ENCODE peak calls at places on chromosomes 7 and 10, in six cellular contexts. G, J, K, M, V and B are unnamed samples.

GRCh38 chr10:62043493-62043938 is 142.0 kb downstream of the ARID5B start:
- DNase-seq in K (no peak), J (peak), V (peak), G (no peak), M (no peak), B (no peak)

GRCh38 chr10:128059266-128059850 is 66.9 kb downstream of the MKI67 start:
- DNase-seq in K (no peak), V (no peak), G (no peak), J (no peak), M (no peak), B (no peak)

GRCh38 chr10:5543628-5544027 is 18.9 kb downstream of the CALML3 start:
- DNase-seq in V (no peak), M (no peak), K (no peak), G (no peak), J (peak), B (no peak)

GRCh38 chr7:151243411-151244155 is 4.9 kb downstream of the SMARCD3 start:
- DNase-seq in K (peak), J (no peak), V (no peak), G (no peak), M (peak), B (peak)

GRCh38 chr7:81846398-81846797 is 76.6 kb upstream of the HGF start:
- DNase-seq in G (no peak), V (peak), M (no peak), J (peak), K (peak), B (no peak)

GRCh38 chr10:78868861-78869260 is 199.9 kb upstream of the ZMIZ1 start:
- DNase-seq in M (no peak), K (no peak), J (no peak), V (no peak), G (no peak), B (no peak)

GRCh38 chr10:75398630-75399460 is 2.7 kb downstream of the ZNF503 start:
- DNase-seq in J (no peak), V (no peak), K (peak), G (no peak), M (peak), B (no peak)

GRCh38 chr10:75632750-75633462 is 201.5 kb downstream of the LRMDA start:
- DNase-seq in V (no peak), M (no peak), J (no peak), K (no peak), G (no peak), B (no peak)

GRCh38 chr10:3477683-3478082 is 305.1 kb upstream of the PITRM1 start:
- DNase-seq in G (no peak), K (no peak), V (peak), J (no peak), M (no peak), B (peak)

GRCh38 chr10:73589538-73590126 is 1.5 kb downstream of the USP54 start:
- DNase-seq in K (no peak), J (no peak), G (no peak), V (no peak), M (no peak), B (no peak)

GRCh38 chr10:122282253-122282671 is 11.2 kb downstream of the BTBD16 start:
- DNase-seq in K (no peak), V (peak), J (peak), M (no peak), G (no peak), B (no peak)

GRCh38 chr10:53508197-53508596 is 735.6 kb upstream of the MBL2 start:
- DNase-seq in V (no peak), M (no peak), J (no peak), G (no peak), K (no peak), B (no peak)

GRCh38 chr7:135795846-135796570 is 47.4 kb upstream of the FAM180A start:
- DNase-seq in M (no peak), J (no peak), K (no peak), V (no peak), G (no peak), B (no peak)

GRCh38 chr7:1663857-1664651 is 6.0 kb upstream of the ELFN1 start:
- DNase-seq in G (no peak), J (no peak), V (no peak), M (no peak), K (peak), B (peak)

GRCh38 chr7:5419523-5420107 is 4.0 kb downstream of the TNRC18 start:
- DNase-seq in J (no peak), V (no peak), K (peak), G (no peak), M (peak), B (no peak)

GRCh38 chr10:116669080-116669479 is 48.3 kb downstream of the PNLIPRP2 start:
- DNase-seq in K (no peak), M (no peak), V (peak), J (peak), G (no peak), B (no peak)

GRCh38 chr7:4700577-4701235 is 18.6 kb downstream of the FOXK1 start:
- DNase-seq in J (peak), K (no peak), G (no peak), M (no peak), V (peak), B (no peak)

GRCh38 chr7:144398291-144398690 is 5.2 kb downstream of the NOBOX start:
- DNase-seq in M (no peak), J (no peak), K (no peak), G (no peak), V (no peak), B (no peak)

GRCh38 chr7:151249034-151249731 is 689 bp upstream of the SMARCD3 start:
- DNase-seq in K (peak), V (peak), J (peak), G (no peak), M (peak), B (no peak)

GRCh38 chr7:91559947-91560346 is 295.7 kb downstream of the FZD1 start:
- DNase-seq in G (no peak), J (no peak), K (no peak), M (no peak), V (no peak), B (no peak)

GRCh38 chr7:13044309-13044708 is 356.9 kb downstream of the ARL4A start:
- DNase-seq in G (no peak), M (no peak), K (no peak), V (no peak), J (no peak), B (no peak)

GRCh38 chr7:114985316-114985715 is 63.4 kb downstream of the MDFIC start:
- DNase-seq in V (no peak), J (no peak), G (no peak), K (no peak), M (no peak), B (no peak)

GRCh38 chr7:127986581-127987461 is 44.4 kb downstream of the LRRC4 start:
- DNase-seq in V (no peak), G (no peak), M (peak), J (no peak), K (no peak), B (no peak)

GRCh38 chr10:46558411-46559185 is 2.1 kb upstream of the GPRIN2 start:
- DNase-seq in J (no peak), M (peak), V (no peak), K (no peak), G (no peak), B (no peak)

GRCh38 chr10:18308600-18308999 is 168.4 kb downstream of the CACNB2 start:
- DNase-seq in G (no peak), M (peak), J (no peak), K (no peak), V (peak), B (no peak)

GRCh38 chr10:51427758-51428157 is 271.6 kb downstream of the CSTF2T start:
- DNase-seq in V (peak), G (no peak), K (no peak), M (no peak), J (no peak), B (no peak)

GRCh38 chr10:46536171-46536570 is 20.3 kb downstream of the GPRIN2 start:
- DNase-seq in G (no peak), J (no peak), M (peak), V (no peak), K (no peak), B (no peak)

GRCh38 chr10:24849537-24850299 is 102.7 kb downstream of the PRTFDC1 start:
- DNase-seq in V (no peak), J (no peak), K (no peak), G (no peak), M (no peak), B (no peak)

GRCh38 chr10:90227259-90227658 is 525.9 kb downstream of the KIF20B start:
- DNase-seq in V (peak), K (no peak), M (no peak), J (no peak), G (no peak), B (no peak)

GRCh38 chr10:119616879-119617580 is 20.3 kb upstream of the TIAL1 start:
- DNase-seq in J (no peak), G (no peak), M (peak), K (no peak), V (peak), B (no peak)

GRCh38 chr7:16711730-16712129 is 41.8 kb upstream of the TSPAN13 start:
- DNase-seq in J (peak), M (no peak), K (no peak), G (no peak), V (peak), B (no peak)

GRCh38 chr7:19317461-19317860 is 172.2 kb upstream of the FERD3L start:
- DNase-seq in M (no peak), G (no peak), K (no peak), J (no peak), V (no peak), B (no peak)

GRCh38 chr10:79149345-79149661 is 80.5 kb downstream of the ZMIZ1 start:
- DNase-seq in K (no peak), V (no peak), G (no peak), M (no peak), J (no peak), B (no peak)

GRCh38 chr10:132328738-132329137 is 3.3 kb upstream of the LRRC27 start:
- DNase-seq in G (no peak), J (no peak), K (no peak), V (peak), M (no peak), B (no peak)

GRCh38 chr7:85630904-85631582 is 444.2 kb upstream of the SEMA3D start:
- DNase-seq in G (no peak), M (no peak), K (no peak), V (peak), J (no peak), B (no peak)

DNA sequence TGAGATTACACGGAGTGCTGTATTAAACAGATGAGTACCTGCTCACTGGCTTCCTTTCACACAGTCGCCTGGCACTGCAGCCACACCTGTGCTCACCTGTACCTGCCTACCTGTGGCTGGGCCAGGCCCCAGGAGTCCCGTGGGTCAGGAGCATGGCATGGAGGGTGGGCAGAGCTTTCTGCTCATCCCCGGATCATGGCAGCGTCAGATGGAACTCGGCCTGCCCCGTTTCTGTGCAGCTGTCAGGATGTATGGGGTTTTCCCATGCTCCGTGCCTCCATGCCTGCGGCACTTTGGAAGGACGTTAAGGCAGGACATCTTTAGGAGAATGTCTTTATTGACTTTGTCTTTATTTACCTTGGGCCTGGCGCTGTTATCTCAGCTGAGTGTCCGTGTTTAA is 112.2 kb downstream of the MGMT start:
- DNase-seq in J (no peak), G (no peak), M (no peak), K (no peak), V (no peak), B (no peak)
- TF ChIP-seq CTCF in J (no peak), G (no peak), M (no peak), K (no peak), V (no peak), B (no peak)

GRCh38 chr10:118568327-118568848 is 27.1 kb downstream of the PRLHR start:
- DNase-seq in K (peak), V (peak), J (peak), M (no peak), G (peak), B (peak)
- TF ChIP-seq CTCF in K (peak), V (peak), J (peak), M (peak), G (peak), B (peak)

GRCh38 chr10:22505923-22506685 is 160.8 kb downstream of the SPAG6 start:
- DNase-seq in V (peak), J (peak), M (no peak), K (peak), G (peak), B (no peak)
- TF ChIP-seq CTCF in V (no peak), J (no peak), M (no peak), K (no peak), G (no peak), B (no peak)

GRCh38 chr7:142389544-142389943 is 131.7 kb upstream of the PRSS58 start:
- DNase-seq in K (no peak), G (no peak), J (no peak), V (no peak), M (no peak), B (no peak)

GRCh38 chr7:142383826-142384507 is 126.1 kb upstream of the PRSS58 start:
- DNase-seq in J (no peak), G (no peak), V (no peak), M (no peak), K (no peak), B (no peak)

GRCh38 chr7:142381727-142382409 is 124.0 kb upstream of the PRSS58 start:
- DNase-seq in M (no peak), K (no peak), G (no peak), V (no peak), J (no peak), B (no peak)

GRCh38 chr7:142384508-142384922 is 126.7 kb upstream of the PRSS58 start:
- DNase-seq in V (peak), G (no peak), K (no peak), J (peak), M (no peak), B (no peak)

GRCh38 chr7:142385528-142386340 is 127.9 kb upstream of the PRSS58 start:
- DNase-seq in G (peak), J (peak), M (no peak), V (peak), K (peak), B (peak)
- TF ChIP-seq CTCF in G (peak), J (peak), M (no peak), V (peak), K (peak), B (peak)

DNA sequence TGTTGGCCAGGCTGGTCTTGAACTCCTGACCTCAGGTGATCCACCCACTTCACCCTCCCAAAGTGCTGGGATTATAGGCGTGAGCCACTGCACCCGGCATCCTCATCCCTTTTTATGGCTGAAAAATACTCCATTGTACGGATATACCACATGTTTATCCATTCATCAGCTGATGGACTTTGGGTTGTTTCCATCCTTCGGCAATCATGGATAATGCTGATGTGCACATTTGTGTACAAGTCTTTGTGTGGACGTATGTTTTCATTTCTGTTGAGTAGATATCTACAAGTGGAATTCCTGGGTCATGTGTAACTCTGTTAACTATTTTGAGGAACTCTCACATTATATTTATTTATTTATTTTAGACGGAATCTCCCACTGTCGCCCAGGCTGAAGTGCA is 5.7 kb upstream of the UCMA start:
- DNase-seq in J (no peak), V (no peak), K (no peak), G (no peak), M (no peak), B (no peak)
- TF ChIP-seq CTCF in J (no peak), V (no peak), K (no peak), G (no peak), M (no peak), B (no peak)

DNA sequence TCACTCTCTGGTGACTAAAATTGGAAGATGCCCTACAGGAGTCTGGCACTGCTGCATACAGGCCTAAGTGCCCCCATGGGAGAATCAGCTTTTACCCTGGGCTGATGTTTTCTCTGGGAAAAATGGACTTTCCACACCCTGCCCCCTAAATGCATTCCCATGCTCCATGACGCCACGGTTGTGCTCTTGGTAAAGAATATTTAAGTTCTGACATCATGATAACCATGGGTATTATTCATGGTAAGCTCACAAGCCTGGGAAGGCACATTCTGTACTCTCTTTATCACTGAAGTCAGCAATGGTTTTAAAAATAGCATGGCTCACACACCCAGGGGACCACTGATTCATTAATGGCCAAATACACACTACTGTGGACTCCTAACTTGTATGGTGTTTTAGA is 43.4 kb downstream of the HIPK2 start:
- DNase-seq in M (no peak), J (peak), G (no peak), K (no peak), V (peak), B (no peak)
- TF ChIP-seq CTCF in M (no peak), J (no peak), G (no peak), K (no peak), V (no peak), B (no peak)

GRCh38 chr7:118349604-118350003 is 125.1 kb downstream of the ANKRD7 start:
- DNase-seq in G (no peak), V (no peak), M (no peak), K (no peak), J (no peak), B (no peak)

GRCh38 chr7:118350260-118350659 is 125.8 kb downstream of the ANKRD7 start:
- DNase-seq in M (no peak), J (no peak), V (no peak), G (no peak), K (no peak), B (no peak)

GRCh38 chr7:118352854-118353453 is 128.4 kb downstream of the ANKRD7 start:
- DNase-seq in J (no peak), K (no peak), M (no peak), V (peak), G (no peak), B (peak)
- TF ChIP-seq CTCF in J (no peak), K (no peak), M (no peak), V (peak), G (no peak), B (peak)

GRCh38 chr7:134552105-134552504 is 3.2 kb downstream of the AKR1B15 start:
- DNase-seq in V (peak), K (no peak), G (no peak), M (no peak), J (no peak), B (no peak)
- TF ChIP-seq CTCF in V (peak), K (no peak), G (no peak), M (no peak), J (peak), B (no peak)